ENCODE peak calls at places on chromosomes 11 and 22, in ten cellular contexts. One of them, this sample, is unnamed.

GRCh38 chr11:133163463-133164419 is 368.6 kb downstream of the OPCML start:
- DNase-seq in suprapubic skin: no peak
- DNase-seq in IMR-90: peak; percentile 20
- DNase-seq in transverse colon: no peak
- DNase-seq in heart left ventricle: no peak
- DNase-seq in breast epithelium: no peak
- DNase-seq in lower leg skin: no peak
- DNase-seq in K562: peak; percentile 21
- DNase-seq in A549: peak; percentile 42
- DNase-seq in ovary: no peak
- DNase-seq in this sample: peak; percentile 73

GRCh38 chr11:102359372-102359771 is 12.4 kb downstream of the BIRC2 start:
- DNase-seq in suprapubic skin: no peak
- DNase-seq in IMR-90: no peak
- DNase-seq in transverse colon: no peak
- DNase-seq in heart left ventricle: no peak
- DNase-seq in breast epithelium: no peak
- DNase-seq in lower leg skin: no peak
- DNase-seq in K562: no peak
- DNase-seq in A549: peak; percentile 28
- DNase-seq in ovary: no peak
- DNase-seq in this sample: no peak

GRCh38 chr22:50282361-50283144 is 12.4 kb upstream of the MAPK11 start:
- DNase-seq in suprapubic skin: no peak
- DNase-seq in IMR-90: peak; percentile 77
- DNase-seq in transverse colon: no peak
- DNase-seq in heart left ventricle: no peak
- DNase-seq in breast epithelium: peak; percentile 93
- DNase-seq in lower leg skin: no peak
- DNase-seq in K562: no peak
- DNase-seq in A549: peak; percentile 69
- DNase-seq in ovary: no peak
- DNase-seq in this sample: no peak

GRCh38 chr22:47131611-47132427 is 369.4 kb downstream of the TBC1D22A start:
- DNase-seq in suprapubic skin: no peak
- DNase-seq in IMR-90: no peak
- DNase-seq in transverse colon: no peak
- DNase-seq in heart left ventricle: no peak
- DNase-seq in breast epithelium: no peak
- DNase-seq in lower leg skin: no peak
- DNase-seq in K562: no peak
- DNase-seq in A549: no peak
- DNase-seq in ovary: no peak
- DNase-seq in this sample: no peak

GRCh38 chr11:78202733-78203167 is 14.0 kb downstream of the USP35 start:
- DNase-seq in suprapubic skin: no peak
- DNase-seq in IMR-90: no peak
- DNase-seq in transverse colon: no peak
- DNase-seq in heart left ventricle: no peak
- DNase-seq in breast epithelium: no peak
- DNase-seq in lower leg skin: no peak
- DNase-seq in K562: no peak
- DNase-seq in A549: no peak
- DNase-seq in ovary: no peak
- DNase-seq in this sample: no peak

GRCh38 chr11:128502736-128503135 is 84.6 kb downstream of the ETS1 start:
- DNase-seq in suprapubic skin: no peak
- DNase-seq in IMR-90: peak; percentile 96
- DNase-seq in transverse colon: no peak
- DNase-seq in heart left ventricle: no peak
- DNase-seq in breast epithelium: no peak
- DNase-seq in lower leg skin: no peak
- DNase-seq in K562: no peak
- DNase-seq in A549: peak; percentile 46
- DNase-seq in ovary: no peak
- DNase-seq in this sample: no peak

GRCh38 chr11:889686-890475 is 20.7 kb downstream of the CHID1 start:
- DNase-seq in suprapubic skin: no peak
- DNase-seq in IMR-90: no peak
- DNase-seq in transverse colon: no peak
- DNase-seq in heart left ventricle: no peak
- DNase-seq in breast epithelium: no peak
- DNase-seq in lower leg skin: no peak
- DNase-seq in K562: no peak
- DNase-seq in A549: no peak
- DNase-seq in ovary: no peak
- DNase-seq in this sample: no peak

GRCh38 chr11:133072366-133072765 is 459.9 kb downstream of the OPCML start:
- DNase-seq in suprapubic skin: no peak
- DNase-seq in IMR-90: no peak
- DNase-seq in transverse colon: no peak
- DNase-seq in heart left ventricle: no peak
- DNase-seq in breast epithelium: no peak
- DNase-seq in lower leg skin: no peak
- DNase-seq in K562: no peak
- DNase-seq in A549: no peak
- DNase-seq in ovary: no peak
- DNase-seq in this sample: no peak

GRCh38 chr11:17992916-17993315 is 19.9 kb downstream of the SERGEF start:
- DNase-seq in suprapubic skin: no peak
- DNase-seq in IMR-90: no peak
- DNase-seq in transverse colon: no peak
- DNase-seq in heart left ventricle: no peak
- DNase-seq in breast epithelium: peak; percentile 67
- DNase-seq in lower leg skin: no peak
- DNase-seq in K562: no peak
- DNase-seq in A549: no peak
- DNase-seq in ovary: no peak
- DNase-seq in this sample: no peak

GRCh38 chr11:45798793-45799441 is 6.0 kb upstream of the SLC35C1 start:
- DNase-seq in suprapubic skin: no peak
- DNase-seq in IMR-90: peak; percentile 60
- DNase-seq in transverse colon: no peak
- DNase-seq in heart left ventricle: no peak
- DNase-seq in breast epithelium: peak; percentile 70
- DNase-seq in lower leg skin: no peak
- DNase-seq in K562: no peak
- DNase-seq in A549: no peak
- DNase-seq in ovary: no peak
- DNase-seq in this sample: peak; percentile 77

GRCh38 chr22:18113680-18114394 is 3.2 kb downstream of the TUBA8 start:
- DNase-seq in suprapubic skin: no peak
- DNase-seq in IMR-90: no peak
- DNase-seq in transverse colon: no peak
- DNase-seq in heart left ventricle: no peak
- DNase-seq in breast epithelium: no peak
- DNase-seq in lower leg skin: no peak
- DNase-seq in K562: no peak
- DNase-seq in A549: no peak
- DNase-seq in ovary: no peak
- DNase-seq in this sample: no peak

GRCh38 chr11:108718466-108718865 is 53.6 kb downstream of the DDX10 start:
- DNase-seq in suprapubic skin: no peak
- DNase-seq in IMR-90: no peak
- DNase-seq in transverse colon: no peak
- DNase-seq in heart left ventricle: no peak
- DNase-seq in breast epithelium: no peak
- DNase-seq in lower leg skin: no peak
- DNase-seq in K562: no peak
- DNase-seq in A549: no peak
- DNase-seq in ovary: no peak
- DNase-seq in this sample: no peak

GRCh38 chr22:44807915-44808690 is 55.7 kb downstream of the ARHGAP8 start:
- DNase-seq in suprapubic skin: no peak
- DNase-seq in IMR-90: no peak
- DNase-seq in transverse colon: no peak
- DNase-seq in heart left ventricle: no peak
- DNase-seq in breast epithelium: no peak
- DNase-seq in lower leg skin: no peak
- DNase-seq in K562: peak; percentile 66
- DNase-seq in A549: no peak
- DNase-seq in ovary: no peak
- DNase-seq in this sample: peak; percentile 24

GRCh38 chr11:12160680-12161079 is 50.3 kb downstream of the MICAL2 start:
- DNase-seq in suprapubic skin: no peak
- DNase-seq in IMR-90: peak; percentile 30
- DNase-seq in transverse colon: no peak
- DNase-seq in heart left ventricle: no peak
- DNase-seq in breast epithelium: no peak
- DNase-seq in lower leg skin: no peak
- DNase-seq in K562: no peak
- DNase-seq in A549: no peak
- DNase-seq in ovary: no peak
- DNase-seq in this sample: no peak

GRCh38 chr22:44360686-44361381 is 48.1 kb upstream of the SHISAL1 start:
- DNase-seq in suprapubic skin: peak; percentile 70
- DNase-seq in IMR-90: peak; percentile 80
- DNase-seq in transverse colon: peak; percentile 17
- DNase-seq in heart left ventricle: no peak
- DNase-seq in breast epithelium: peak; percentile 86
- DNase-seq in lower leg skin: no peak
- DNase-seq in K562: no peak
- DNase-seq in A549: peak; percentile 82
- DNase-seq in ovary: peak; percentile 52
- DNase-seq in this sample: no peak

GRCh38 chr11:29963796-29964195 is 53.0 kb downstream of the KCNA4 start:
- DNase-seq in suprapubic skin: no peak
- DNase-seq in IMR-90: no peak
- DNase-seq in transverse colon: no peak
- DNase-seq in heart left ventricle: no peak
- DNase-seq in breast epithelium: no peak
- DNase-seq in lower leg skin: no peak
- DNase-seq in K562: no peak
- DNase-seq in A549: no peak
- DNase-seq in ovary: no peak
- DNase-seq in this sample: no peak

GRCh38 chr11:116595305-116595880 is 177.4 kb downstream of the BUD13 start:
- DNase-seq in suprapubic skin: no peak
- DNase-seq in IMR-90: no peak
- DNase-seq in transverse colon: no peak
- DNase-seq in heart left ventricle: no peak
- DNase-seq in breast epithelium: no peak
- DNase-seq in lower leg skin: no peak
- DNase-seq in K562: no peak
- DNase-seq in A549: no peak
- DNase-seq in ovary: no peak
- DNase-seq in this sample: no peak

GRCh38 chr11:33448461-33449130 is 191.4 kb downstream of the HIPK3 start:
- DNase-seq in suprapubic skin: no peak
- DNase-seq in IMR-90: peak; percentile 34
- DNase-seq in transverse colon: no peak
- DNase-seq in heart left ventricle: no peak
- DNase-seq in breast epithelium: no peak
- DNase-seq in lower leg skin: no peak
- DNase-seq in K562: no peak
- DNase-seq in A549: no peak
- DNase-seq in ovary: no peak
- DNase-seq in this sample: no peak

GRCh38 chr22:47598864-47599263 is 836.4 kb downstream of the TBC1D22A start:
- DNase-seq in suprapubic skin: peak; percentile 5
- DNase-seq in IMR-90: no peak
- DNase-seq in transverse colon: no peak
- DNase-seq in heart left ventricle: no peak
- DNase-seq in breast epithelium: no peak
- DNase-seq in lower leg skin: no peak
- DNase-seq in K562: no peak
- DNase-seq in A549: no peak
- DNase-seq in ovary: no peak
- DNase-seq in this sample: no peak

GRCh38 chr11:79397252-79397651 is 43.6 kb downstream of the TENM4 start:
- DNase-seq in suprapubic skin: no peak
- DNase-seq in IMR-90: peak; percentile 61
- DNase-seq in transverse colon: no peak
- DNase-seq in heart left ventricle: no peak
- DNase-seq in breast epithelium: no peak
- DNase-seq in lower leg skin: no peak
- DNase-seq in K562: no peak
- DNase-seq in A549: no peak
- DNase-seq in ovary: no peak
- DNase-seq in this sample: no peak

GRCh38 chr11:120210651-120211521 is at the start of gene OAF:
- DNase-seq in suprapubic skin: no peak
- DNase-seq in IMR-90: peak; percentile 83
- DNase-seq in transverse colon: peak; percentile 73
- DNase-seq in heart left ventricle: peak; percentile 81
- DNase-seq in breast epithelium: peak; percentile 26
- DNase-seq in lower leg skin: peak; percentile 66
- DNase-seq in K562: peak; percentile 88
- DNase-seq in A549: peak; percentile 51
- DNase-seq in ovary: peak; percentile 80
- DNase-seq in this sample: peak; percentile 15
- TF ChIP-seq POLR2A in suprapubic skin: no peak
- TF ChIP-seq POLR2A in IMR-90: peak; percentile 56
- TF ChIP-seq POLR2A in transverse colon: peak; percentile 51
- TF ChIP-seq POLR2A in heart left ventricle: no peak
- TF ChIP-seq POLR2A in breast epithelium: no peak
- TF ChIP-seq POLR2A in lower leg skin: no peak
- TF ChIP-seq POLR2A in K562: no peak
- TF ChIP-seq POLR2A in A549: no peak
- TF ChIP-seq POLR2A in ovary: peak; percentile 24
- TF ChIP-seq POLR2A in this sample: no peak

DNA sequence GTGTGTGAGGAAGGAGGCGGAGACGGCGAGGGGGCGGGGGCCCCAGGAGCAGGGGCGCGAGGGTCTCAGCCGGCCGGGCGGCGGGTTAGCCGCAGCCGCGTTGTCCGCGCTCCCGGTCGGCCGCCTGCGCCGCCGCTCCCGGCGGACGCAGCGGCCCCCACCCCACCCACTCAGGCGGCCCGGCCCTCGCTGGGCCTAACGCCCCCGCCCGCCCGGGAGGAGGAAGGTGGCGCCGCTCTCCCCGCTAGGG is at the start of gene FCHSD2:
- DNase-seq in suprapubic skin: no peak
- DNase-seq in IMR-90: no peak
- DNase-seq in transverse colon: no peak
- DNase-seq in heart left ventricle: no peak
- DNase-seq in breast epithelium: no peak
- DNase-seq in lower leg skin: no peak
- DNase-seq in K562: peak; percentile 93
- DNase-seq in A549: no peak
- DNase-seq in ovary: no peak
- DNase-seq in this sample: no peak
- TF ChIP-seq POLR2A in suprapubic skin: no peak
- TF ChIP-seq POLR2A in IMR-90: no peak
- TF ChIP-seq POLR2A in transverse colon: no peak
- TF ChIP-seq POLR2A in heart left ventricle: no peak
- TF ChIP-seq POLR2A in breast epithelium: no peak
- TF ChIP-seq POLR2A in lower leg skin: no peak
- TF ChIP-seq POLR2A in K562: no peak
- TF ChIP-seq POLR2A in A549: peak; percentile 52
- TF ChIP-seq POLR2A in ovary: peak; percentile 8
- TF ChIP-seq POLR2A in this sample: no peak

GRCh38 chr11:8689726-8690255 is 7.2 kb downstream of the RPL27A start:
- DNase-seq in suprapubic skin: peak; percentile 15
- DNase-seq in IMR-90: peak; percentile 38
- DNase-seq in transverse colon: no peak
- DNase-seq in heart left ventricle: no peak
- DNase-seq in breast epithelium: no peak
- DNase-seq in lower leg skin: no peak
- DNase-seq in K562: no peak
- DNase-seq in A549: no peak
- DNase-seq in ovary: no peak
- DNase-seq in this sample: no peak
- TF ChIP-seq POLR2A in suprapubic skin: no peak
- TF ChIP-seq POLR2A in IMR-90: no peak
- TF ChIP-seq POLR2A in transverse colon: no peak
- TF ChIP-seq POLR2A in heart left ventricle: no peak
- TF ChIP-seq POLR2A in breast epithelium: no peak
- TF ChIP-seq POLR2A in lower leg skin: no peak
- TF ChIP-seq POLR2A in K562: no peak
- TF ChIP-seq POLR2A in A549: no peak
- TF ChIP-seq POLR2A in ovary: no peak
- TF ChIP-seq POLR2A in this sample: no peak

GRCh38 chr11:122741613-122742012 is 86.1 kb downstream of the UBASH3B start:
- DNase-seq in suprapubic skin: no peak
- DNase-seq in IMR-90: peak; percentile 68
- DNase-seq in transverse colon: peak; percentile 35
- DNase-seq in heart left ventricle: peak; percentile 49
- DNase-seq in breast epithelium: peak; percentile 40
- DNase-seq in lower leg skin: peak; percentile 36
- DNase-seq in K562: no peak
- DNase-seq in A549: no peak
- DNase-seq in ovary: no peak
- DNase-seq in this sample: no peak
- TF ChIP-seq POLR2A in suprapubic skin: no peak
- TF ChIP-seq POLR2A in IMR-90: no peak
- TF ChIP-seq POLR2A in transverse colon: peak; percentile 17
- TF ChIP-seq POLR2A in heart left ventricle: no peak
- TF ChIP-seq POLR2A in breast epithelium: no peak
- TF ChIP-seq POLR2A in lower leg skin: no peak
- TF ChIP-seq POLR2A in K562: no peak
- TF ChIP-seq POLR2A in A549: no peak
- TF ChIP-seq POLR2A in ovary: no peak
- TF ChIP-seq POLR2A in this sample: no peak

This sample was measured in erythroblast.